ENCODE peak calls at places on chromosomes 4 and X, in seven cellular contexts. One of them, this sample, is unnamed.

GRCh38 chr4:48129307-48130014 is 4.6 kb downstream of the TXK start:
- DNase-seq in neural crest cell: no peak
- DNase-seq in iPS DF 6.9: no peak
- DNase-seq in kidney tubule cell: peak; percentile 7
- DNase-seq in AG09309: no peak
- DNase-seq in progenitor cell of endocrine pancreas: no peak
- DNase-seq in activated naive CD8-positive, alpha-beta T cell treated with anti-CD3 and anti-CD28 coated beads, Interleukin-2, amount 50 U/mL, for 24 hours: peak; percentile 65
- DNase-seq in this sample: no peak

GRCh38 chr4:96162631-96163030 is 322.7 kb downstream of the PDHA2 start:
- DNase-seq in neural crest cell: no peak
- DNase-seq in iPS DF 6.9: no peak
- DNase-seq in kidney tubule cell: no peak
- DNase-seq in AG09309: peak; percentile 7
- DNase-seq in progenitor cell of endocrine pancreas: no peak
- DNase-seq in activated naive CD8-positive, alpha-beta T cell treated with anti-CD3 and anti-CD28 coated beads, Interleukin-2, amount 50 U/mL, for 24 hours: no peak
- DNase-seq in this sample: no peak

GRCh38 chr4:48813984-48814383 is 16.9 kb upstream of the OCIAD1 start:
- DNase-seq in neural crest cell: no peak
- DNase-seq in iPS DF 6.9: no peak
- DNase-seq in kidney tubule cell: no peak
- DNase-seq in AG09309: no peak
- DNase-seq in progenitor cell of endocrine pancreas: no peak
- DNase-seq in activated naive CD8-positive, alpha-beta T cell treated with anti-CD3 and anti-CD28 coated beads, Interleukin-2, amount 50 U/mL, for 24 hours: no peak
- DNase-seq in this sample: no peak

GRCh38 chr4:122712782-122713181 is 19.7 kb upstream of the BBS12 start:
- DNase-seq in neural crest cell: no peak
- DNase-seq in iPS DF 6.9: no peak
- DNase-seq in kidney tubule cell: peak; percentile 28
- DNase-seq in AG09309: no peak
- DNase-seq in progenitor cell of endocrine pancreas: no peak
- DNase-seq in activated naive CD8-positive, alpha-beta T cell treated with anti-CD3 and anti-CD28 coated beads, Interleukin-2, amount 50 U/mL, for 24 hours: no peak
- DNase-seq in this sample: no peak

GRCh38 chr4:169238445-169238844 is 32.3 kb downstream of the SH3RF1 start:
- DNase-seq in neural crest cell: no peak
- DNase-seq in iPS DF 6.9: no peak
- DNase-seq in kidney tubule cell: peak; percentile 42
- DNase-seq in AG09309: no peak
- DNase-seq in progenitor cell of endocrine pancreas: no peak
- DNase-seq in activated naive CD8-positive, alpha-beta T cell treated with anti-CD3 and anti-CD28 coated beads, Interleukin-2, amount 50 U/mL, for 24 hours: no peak
- DNase-seq in this sample: no peak

GRCh38 chrX:121103381-121103780 is 56.0 kb downstream of the GLUD2 start:
- DNase-seq in neural crest cell: no peak
- DNase-seq in iPS DF 6.9: no peak
- DNase-seq in kidney tubule cell: no peak
- DNase-seq in AG09309: no peak
- DNase-seq in progenitor cell of endocrine pancreas: no peak
- DNase-seq in activated naive CD8-positive, alpha-beta T cell treated with anti-CD3 and anti-CD28 coated beads, Interleukin-2, amount 50 U/mL, for 24 hours: no peak
- DNase-seq in this sample: no peak

GRCh38 chr4:140305053-140305452 is 68.4 kb upstream of the SCOC start:
- DNase-seq in neural crest cell: no peak
- DNase-seq in iPS DF 6.9: no peak
- DNase-seq in kidney tubule cell: no peak
- DNase-seq in AG09309: no peak
- DNase-seq in progenitor cell of endocrine pancreas: no peak
- DNase-seq in activated naive CD8-positive, alpha-beta T cell treated with anti-CD3 and anti-CD28 coated beads, Interleukin-2, amount 50 U/mL, for 24 hours: no peak
- DNase-seq in this sample: no peak

GRCh38 chr4:1490906-1491629 is 84.8 kb upstream of the NKX1-1 start:
- DNase-seq in neural crest cell: no peak
- DNase-seq in iPS DF 6.9: no peak
- DNase-seq in kidney tubule cell: no peak
- DNase-seq in AG09309: no peak
- DNase-seq in progenitor cell of endocrine pancreas: no peak
- DNase-seq in activated naive CD8-positive, alpha-beta T cell treated with anti-CD3 and anti-CD28 coated beads, Interleukin-2, amount 50 U/mL, for 24 hours: no peak
- DNase-seq in this sample: no peak

GRCh38 chr4:113636877-113637276 is 124.7 kb downstream of the CAMK2D start:
- DNase-seq in neural crest cell: no peak
- DNase-seq in iPS DF 6.9: no peak
- DNase-seq in kidney tubule cell: peak; percentile 60
- DNase-seq in AG09309: no peak
- DNase-seq in progenitor cell of endocrine pancreas: no peak
- DNase-seq in activated naive CD8-positive, alpha-beta T cell treated with anti-CD3 and anti-CD28 coated beads, Interleukin-2, amount 50 U/mL, for 24 hours: peak; percentile 18
- DNase-seq in this sample: no peak

GRCh38 chr4:182873726-182874125 is 43.5 kb downstream of the DCTD start:
- DNase-seq in neural crest cell: no peak
- DNase-seq in iPS DF 6.9: no peak
- DNase-seq in kidney tubule cell: no peak
- DNase-seq in AG09309: no peak
- DNase-seq in progenitor cell of endocrine pancreas: no peak
- DNase-seq in activated naive CD8-positive, alpha-beta T cell treated with anti-CD3 and anti-CD28 coated beads, Interleukin-2, amount 50 U/mL, for 24 hours: no peak
- DNase-seq in this sample: no peak

GRCh38 chr4:159765402-159765801 is 662.5 kb downstream of the RAPGEF2 start:
- DNase-seq in neural crest cell: no peak
- DNase-seq in iPS DF 6.9: no peak
- DNase-seq in kidney tubule cell: peak; percentile 28
- DNase-seq in AG09309: no peak
- DNase-seq in progenitor cell of endocrine pancreas: no peak
- DNase-seq in activated naive CD8-positive, alpha-beta T cell treated with anti-CD3 and anti-CD28 coated beads, Interleukin-2, amount 50 U/mL, for 24 hours: no peak
- DNase-seq in this sample: no peak

GRCh38 chrX:16807976-16808542 is 21.8 kb downstream of the TXLNG start:
- DNase-seq in neural crest cell: no peak
- DNase-seq in iPS DF 6.9: no peak
- DNase-seq in kidney tubule cell: no peak
- DNase-seq in AG09309: no peak
- DNase-seq in progenitor cell of endocrine pancreas: no peak
- DNase-seq in activated naive CD8-positive, alpha-beta T cell treated with anti-CD3 and anti-CD28 coated beads, Interleukin-2, amount 50 U/mL, for 24 hours: no peak
- DNase-seq in this sample: no peak

GRCh38 chr4:64584981-64585557 is 175.8 kb upstream of the TECRL start:
- DNase-seq in neural crest cell: no peak
- DNase-seq in iPS DF 6.9: peak; percentile 22
- DNase-seq in kidney tubule cell: peak; percentile 50
- DNase-seq in AG09309: no peak
- DNase-seq in progenitor cell of endocrine pancreas: no peak
- DNase-seq in activated naive CD8-positive, alpha-beta T cell treated with anti-CD3 and anti-CD28 coated beads, Interleukin-2, amount 50 U/mL, for 24 hours: no peak
- DNase-seq in this sample: peak; percentile 12

GRCh38 chr4:99052902-99053301 is 35.7 kb downstream of the ADH5 start:
- DNase-seq in neural crest cell: no peak
- DNase-seq in iPS DF 6.9: no peak
- DNase-seq in kidney tubule cell: peak; percentile 44
- DNase-seq in AG09309: no peak
- DNase-seq in progenitor cell of endocrine pancreas: no peak
- DNase-seq in activated naive CD8-positive, alpha-beta T cell treated with anti-CD3 and anti-CD28 coated beads, Interleukin-2, amount 50 U/mL, for 24 hours: no peak
- DNase-seq in this sample: no peak

GRCh38 chr4:89283975-89284556 is 23.5 kb downstream of the GPRIN3 start:
- DNase-seq in neural crest cell: no peak
- DNase-seq in iPS DF 6.9: no peak
- DNase-seq in kidney tubule cell: no peak
- DNase-seq in AG09309: no peak
- DNase-seq in progenitor cell of endocrine pancreas: no peak
- DNase-seq in activated naive CD8-positive, alpha-beta T cell treated with anti-CD3 and anti-CD28 coated beads, Interleukin-2, amount 50 U/mL, for 24 hours: no peak
- DNase-seq in this sample: no peak

GRCh38 chr4:173990126-173990878 is 293.2 kb downstream of the FBXO8 start:
- DNase-seq in neural crest cell: no peak
- DNase-seq in iPS DF 6.9: peak; percentile 35
- DNase-seq in kidney tubule cell: peak; percentile 5
- DNase-seq in AG09309: peak; percentile 4
- DNase-seq in progenitor cell of endocrine pancreas: no peak
- DNase-seq in activated naive CD8-positive, alpha-beta T cell treated with anti-CD3 and anti-CD28 coated beads, Interleukin-2, amount 50 U/mL, for 24 hours: no peak
- DNase-seq in this sample: peak; percentile 28

GRCh38 chrX:154046262-154046771 is 26.6 kb upstream of the IRAK1 start:
- DNase-seq in neural crest cell: no peak
- DNase-seq in iPS DF 6.9: no peak
- DNase-seq in kidney tubule cell: no peak
- DNase-seq in AG09309: peak; percentile 58
- DNase-seq in progenitor cell of endocrine pancreas: no peak
- DNase-seq in activated naive CD8-positive, alpha-beta T cell treated with anti-CD3 and anti-CD28 coated beads, Interleukin-2, amount 50 U/mL, for 24 hours: no peak
- DNase-seq in this sample: no peak

GRCh38 chrX:115183980-115184379 is 5.2 kb upstream of the RBMXL3 start:
- DNase-seq in neural crest cell: no peak
- DNase-seq in iPS DF 6.9: no peak
- DNase-seq in kidney tubule cell: no peak
- DNase-seq in AG09309: no peak
- DNase-seq in progenitor cell of endocrine pancreas: no peak
- DNase-seq in activated naive CD8-positive, alpha-beta T cell treated with anti-CD3 and anti-CD28 coated beads, Interleukin-2, amount 50 U/mL, for 24 hours: no peak
- DNase-seq in this sample: no peak

GRCh38 chrX:13440166-13440565 is 120.3 kb upstream of the ATXN3L start:
- DNase-seq in neural crest cell: no peak
- DNase-seq in iPS DF 6.9: no peak
- DNase-seq in kidney tubule cell: peak; percentile 9
- DNase-seq in AG09309: no peak
- DNase-seq in progenitor cell of endocrine pancreas: no peak
- DNase-seq in activated naive CD8-positive, alpha-beta T cell treated with anti-CD3 and anti-CD28 coated beads, Interleukin-2, amount 50 U/mL, for 24 hours: no peak
- DNase-seq in this sample: no peak

GRCh38 chrX:23373129-23373804 is 38.6 kb downstream of the PTCHD1 start:
- DNase-seq in neural crest cell: no peak
- DNase-seq in iPS DF 6.9: no peak
- DNase-seq in kidney tubule cell: peak; percentile 91
- DNase-seq in AG09309: peak; percentile 21
- DNase-seq in progenitor cell of endocrine pancreas: no peak
- DNase-seq in activated naive CD8-positive, alpha-beta T cell treated with anti-CD3 and anti-CD28 coated beads, Interleukin-2, amount 50 U/mL, for 24 hours: no peak
- DNase-seq in this sample: no peak

GRCh38 chr4:64359496-64359895 is 49.8 kb downstream of the TECRL start:
- DNase-seq in neural crest cell: no peak
- DNase-seq in iPS DF 6.9: no peak
- DNase-seq in kidney tubule cell: no peak
- DNase-seq in AG09309: no peak
- DNase-seq in progenitor cell of endocrine pancreas: no peak
- DNase-seq in activated naive CD8-positive, alpha-beta T cell treated with anti-CD3 and anti-CD28 coated beads, Interleukin-2, amount 50 U/mL, for 24 hours: no peak
- DNase-seq in this sample: no peak

GRCh38 chr4:160375746-160376452 is 1273.0 kb downstream of the RAPGEF2 start:
- DNase-seq in neural crest cell: no peak
- DNase-seq in iPS DF 6.9: no peak
- DNase-seq in kidney tubule cell: no peak
- DNase-seq in AG09309: no peak
- DNase-seq in progenitor cell of endocrine pancreas: no peak
- DNase-seq in activated naive CD8-positive, alpha-beta T cell treated with anti-CD3 and anti-CD28 coated beads, Interleukin-2, amount 50 U/mL, for 24 hours: no peak
- DNase-seq in this sample: no peak

GRCh38 chrX:133273180-133273579 is 55.0 kb upstream of the TFDP3 start:
- DNase-seq in neural crest cell: no peak
- DNase-seq in iPS DF 6.9: no peak
- DNase-seq in kidney tubule cell: no peak
- DNase-seq in AG09309: no peak
- DNase-seq in progenitor cell of endocrine pancreas: no peak
- DNase-seq in activated naive CD8-positive, alpha-beta T cell treated with anti-CD3 and anti-CD28 coated beads, Interleukin-2, amount 50 U/mL, for 24 hours: no peak
- DNase-seq in this sample: no peak